ENCODE peak calls at places on chromosome 19, in four cellular contexts. H is adrenal gland, I is endothelial cell of umbilical vein, N is SK-N-MC. U is an unnamed sample.

GRCh38 chr19:23698711-23699520 is 11.9 kb upstream of the ZNF675 start:
- DNase-seq in I (no peak), H (no peak), N (no peak), U (no peak)

GRCh38 chr19:35704218-35704617 is at the start of gene ZBTB32:
- DNase-seq in H (no peak), I (peak; percentile 76), N (no peak), U (peak; percentile 56)

GRCh38 chr19:17475541-17476115 is 5.3 kb downstream of the SLC27A1 start:
- DNase-seq in N (no peak), H (peak; percentile 48), I (no peak), U (peak; percentile 24)

GRCh38 chr19:12786149-12786870 is 5.0 kb upstream of the JUNB start:
- DNase-seq in N (no peak), I (no peak), H (peak; percentile 83), U (no peak)

GRCh38 chr19:6677924-6678689 is 8.1 kb upstream of the TNFSF14 start:
- DNase-seq in N (no peak), H (peak; percentile 53), I (no peak), U (no peak)

GRCh38 chr19:7349961-7350711 is 1.4 kb downstream of the ARHGEF18 start:
- DNase-seq in I (no peak), N (no peak), H (no peak), U (no peak)

GRCh38 chr19:12646551-12646950 is 20.0 kb downstream of the MAN2B1 start:
- DNase-seq in I (no peak), N (no peak), H (no peak), U (no peak)

GRCh38 chr19:55423225-55423967 is 15.8 kb upstream of the UBE2S start:
- DNase-seq in I (no peak), H (no peak), N (no peak), U (no peak)

GRCh38 chr19:55228015-55228391 is 560 bp downstream of the TMEM86B start:
- DNase-seq in N (no peak), I (no peak), H (no peak), U (no peak)

GRCh38 chr19:4414800-4415251 is 12.4 kb downstream of the CHAF1A start:
- DNase-seq in I (no peak), H (no peak), N (no peak), U (no peak)

GRCh38 chr19:11457115-11457514 is 21.7 kb downstream of the PRKCSH start:
- DNase-seq in H (no peak), I (no peak), N (no peak), U (no peak)

GRCh38 chr19:10927691-10928562 is 512 bp downstream of the YIPF2 start:
- DNase-seq in I (no peak), H (no peak), N (no peak), U (no peak)

GRCh38 chr19:7874080-7874856 is at the start of gene PRR36:
- DNase-seq in I (peak; percentile 35), N (no peak), H (no peak), U (no peak)

GRCh38 chr19:49490287-49491029 is 3.0 kb downstream of the RPL13A start:
- DNase-seq in N (no peak), H (no peak), I (no peak), U (no peak)

GRCh38 chr19:38900220-38900629 is 456 bp downstream of the NFKBIB start:
- DNase-seq in N (no peak), H (no peak), I (no peak), U (no peak)

GRCh38 chr19:27679399-27679798 is 1533.6 kb downstream of the UQCRFS1 start:
- DNase-seq in I (no peak), H (no peak), N (no peak), U (no peak)

GRCh38 chr19:38665950-38666661 is 18.7 kb downstream of the ACTN4 start:
- DNase-seq in N (no peak), I (peak; percentile 94), H (no peak), U (no peak)

GRCh38 chr19:6312018-6312417 is 21.4 kb downstream of the ACER1 start:
- DNase-seq in H (no peak), I (no peak), N (no peak), U (no peak)

GRCh38 chr19:13866463-13867046 is 10.4 kb upstream of the NANOS3 start:
- DNase-seq in I (no peak), N (no peak), H (no peak), U (no peak)

DNA sequence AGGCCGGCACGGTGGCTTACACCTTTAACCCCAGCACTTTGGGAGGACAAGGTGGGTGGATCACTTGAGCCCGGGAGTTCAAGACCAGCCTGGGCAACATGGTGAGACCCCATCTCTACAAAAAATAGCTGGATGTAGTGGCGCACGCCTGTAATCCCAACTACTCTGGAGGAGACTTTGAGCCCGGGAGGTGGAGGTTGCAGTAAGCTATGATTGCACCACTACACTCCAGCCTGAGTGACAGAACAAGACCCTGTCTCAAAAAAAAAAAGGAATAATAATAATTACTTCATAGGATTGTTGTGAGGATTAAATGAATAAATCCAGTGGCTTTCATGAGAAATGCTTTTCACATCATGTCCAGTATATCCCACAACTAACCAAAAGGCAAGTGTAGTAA is 8.0 kb downstream of the IGSF23 start:
- DNase-seq in I (no peak), H (no peak), N (no peak), U (no peak)
- H3K27ac ChIP-seq in I (no peak overlapping the region), H (no peak overlapping the region), N (no peak overlapping the region), U (no peak overlapping the region)

GRCh38 chr19:45518469-45518826 is 11.2 kb downstream of the VASP start:
- DNase-seq in H (no peak), N (no peak), I (no peak), U (no peak)
- H3K4me3 ChIP-seq in H (no peak overlapping the region), N (no peak overlapping the region), I (no peak overlapping the region), U (no peak overlapping the region)

GRCh38 chr19:15123031-15123890 is 16.1 kb downstream of the SYDE1 start:
- DNase-seq in H (no peak), N (no peak), I (no peak), U (no peak)
- H3K27ac ChIP-seq in H (peak overlapping the region; percentile 96), N (no peak overlapping the region), I (no peak overlapping the region), U (no peak overlapping the region)

DNA sequence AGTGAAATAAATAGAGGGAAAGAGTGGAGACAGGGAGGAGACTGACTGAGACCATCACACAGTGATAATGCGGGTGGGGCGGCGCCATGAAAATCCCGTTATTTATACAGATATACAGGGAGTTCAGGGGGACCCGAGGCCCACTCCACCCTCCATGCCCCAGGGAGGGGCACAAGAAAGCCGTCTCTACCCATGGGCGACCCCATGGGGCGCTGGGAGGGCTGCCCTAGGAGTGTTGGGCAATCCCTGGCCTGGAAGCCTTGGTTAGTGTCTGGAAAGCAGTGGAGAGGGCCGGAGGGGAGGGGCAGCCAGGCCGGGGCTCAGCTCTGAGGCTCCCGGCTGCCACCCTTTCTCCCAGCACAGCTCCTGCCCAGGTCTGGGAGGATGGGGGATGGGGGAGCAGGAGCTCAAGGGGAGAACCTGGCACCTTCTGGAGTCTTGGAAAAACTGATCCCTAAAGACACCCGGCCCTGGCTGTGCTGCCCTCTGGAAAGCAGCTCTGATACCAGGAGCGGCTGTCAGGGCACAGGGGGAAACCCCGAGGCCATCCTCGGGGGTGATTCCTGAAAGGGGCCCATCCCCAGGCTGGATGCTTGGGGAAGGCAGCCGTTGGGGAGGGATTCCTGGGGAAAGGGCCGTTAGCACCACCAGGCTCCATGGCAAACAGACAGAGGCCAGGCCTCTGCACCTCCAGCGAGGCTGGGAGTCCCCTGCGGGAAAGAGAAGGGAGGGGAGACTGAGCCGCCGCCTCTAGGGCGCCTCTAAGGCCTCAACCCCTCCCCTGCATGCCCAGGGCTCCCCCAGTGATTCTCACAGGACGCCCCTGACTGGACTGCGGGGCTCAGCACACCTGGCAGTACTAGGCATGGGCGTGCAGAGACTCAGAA is 3.0 kb upstream of the PRKD2 start:
- DNase-seq in N (no peak), I (no peak), H (no peak), U (no peak)
- H3K4me3 ChIP-seq in N (no peak overlapping the region), I (no peak overlapping the region), H (no peak overlapping the region), U (no peak overlapping the region)

DNA sequence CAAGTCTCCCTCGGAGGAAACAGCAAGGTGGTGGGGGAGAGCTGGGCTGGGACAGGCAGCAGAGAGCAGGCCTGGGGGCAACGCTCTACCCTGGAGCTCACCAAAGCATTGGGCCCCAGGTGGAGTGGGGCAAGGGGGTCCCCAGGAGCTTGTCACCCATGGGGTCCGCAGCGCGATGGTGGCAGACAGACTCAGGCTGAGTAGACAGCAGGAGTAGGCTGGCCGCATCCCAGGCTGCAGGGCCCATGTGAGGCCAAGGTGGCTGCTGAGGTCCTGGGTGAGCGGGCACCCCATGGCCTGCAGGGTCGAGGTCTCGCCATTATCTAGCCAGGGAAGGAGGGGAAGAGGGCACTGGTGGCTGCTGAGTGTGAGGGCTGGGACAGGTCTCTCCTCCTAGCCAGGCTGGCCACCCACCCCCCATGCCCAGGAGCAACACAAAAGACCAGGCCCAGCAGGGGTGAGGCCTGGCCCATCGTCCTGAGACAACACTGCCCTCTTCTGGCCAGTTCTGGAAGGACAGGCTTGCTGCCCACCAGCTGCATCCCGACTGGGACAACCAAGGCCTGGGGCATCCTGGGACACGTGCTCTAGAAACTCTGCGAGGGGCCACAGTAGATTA is 33.1 kb downstream of the CEBPG start:
- DNase-seq in I (peak; percentile 57), N (peak; percentile 5), H (peak; percentile 52), U (peak; percentile 57)
- H3K27ac ChIP-seq in I (no peak overlapping the region), N (no peak overlapping the region), H (no peak overlapping the region), U (no peak overlapping the region)

GRCh38 chr19:34678421-34678820 is 943 bp downstream of the ZNF302 start:
- DNase-seq in N (no peak), H (no peak), I (no peak), U (no peak)
- H3K4me3 ChIP-seq in N (peak overlapping the region; percentile 98), H (peak overlapping the region; percentile 98), I (peak overlapping the region; percentile 72), U (peak overlapping the region; percentile 71)

U was measured in brain microvascular endothelial cell.